ENCODE peak calls at places on chromosomes 11 and 22, in six cellular contexts. J is GM12891, A is H1, W is HepG2, M is GM12878, I is K562. R is an unnamed sample.

GRCh38 chr22:35631597-35631996 is 14.5 kb upstream of the MB start:
- DNase-seq in J (peak; percentile 37), W (peak; percentile 60), I (peak; percentile 50), A (peak; percentile 85), M (no peak), R (no peak)

GRCh38 chr22:45598596-45599217 is 72.9 kb upstream of the ATXN10 start:
- DNase-seq in J (no peak), A (no peak), W (no peak), M (no peak), I (no peak), R (no peak)

GRCh38 chr22:20750461-20751184 is 23.3 kb upstream of the SERPIND1 start:
- DNase-seq in A (no peak), I (peak; percentile 70), W (no peak), M (peak; percentile 59), J (peak; percentile 47), R (peak; percentile 55)

GRCh38 chr11:111438168-111438567 is 59.1 kb upstream of the POU2AF1 start:
- DNase-seq in W (no peak), A (no peak), M (no peak), J (no peak), I (no peak), R (no peak)

GRCh38 chr11:64969209-64969608 is 2.7 kb downstream of the MAJIN start:
- DNase-seq in M (no peak), W (no peak), I (no peak), A (no peak), J (no peak), R (no peak)

GRCh38 chr22:17921871-17922821 is 102.2 kb downstream of the MICAL3 start:
- DNase-seq in W (peak; percentile 45), A (peak; percentile 64), I (peak; percentile 99), J (no peak), M (no peak), R (no peak)

GRCh38 chr11:16215352-16215751 is 141.0 kb downstream of the SOX6 start:
- DNase-seq in J (no peak), A (no peak), W (no peak), I (no peak), M (no peak), R (no peak)

GRCh38 chr11:83881428-83881827 is 595.3 kb upstream of the CCDC90B start:
- DNase-seq in J (no peak), W (no peak), A (no peak), I (no peak), M (no peak), R (no peak)

GRCh38 chr22:49394116-49394785 is 433.4 kb downstream of the BRD1 start:
- DNase-seq in A (no peak), M (no peak), W (no peak), J (no peak), I (no peak), R (no peak)

GRCh38 chr11:85813721-85814120 is 2.8 kb upstream of the SYTL2 start:
- DNase-seq in A (no peak), M (no peak), W (peak; percentile 9), J (no peak), I (no peak), R (no peak)

DNA sequence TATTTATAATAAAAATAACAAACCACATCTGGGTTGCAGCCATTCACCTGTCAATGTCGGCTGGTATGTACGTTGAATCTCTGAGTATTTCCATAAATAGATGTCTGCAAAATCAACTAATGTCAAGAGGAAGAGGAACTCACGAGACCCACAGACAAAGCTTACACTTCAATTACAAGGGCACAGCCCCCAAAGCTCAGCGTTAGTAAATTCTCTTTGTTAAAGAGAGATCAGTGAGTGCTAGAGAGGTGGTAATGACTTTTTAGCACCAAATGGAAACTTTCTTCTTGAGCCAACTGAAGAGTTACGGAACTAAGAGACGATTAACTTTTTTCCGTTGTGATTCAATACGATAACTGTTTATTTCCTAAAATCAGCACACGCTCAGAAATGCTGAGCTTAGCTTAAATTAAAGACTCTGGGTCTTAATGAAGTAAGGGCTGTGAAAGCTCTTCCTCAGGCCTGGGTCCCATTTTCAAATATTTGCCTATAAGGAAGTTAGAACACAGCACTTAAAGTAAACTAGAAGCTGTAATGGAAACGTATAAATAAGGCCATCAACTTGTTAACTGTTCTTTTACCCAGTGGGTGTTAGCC is 22.7 kb upstream of the TFIP11 start:
- DNase-seq in J (no peak), M (no peak), I (no peak), A (no peak), W (no peak), R (no peak)
- TF ChIP-seq TAF1 in J (no peak), M (no peak), I (no peak), A (no peak), W (no peak), R (no peak)

GRCh38 chr22:31036671-31037550 is 44.2 kb upstream of the SMTN start:
- DNase-seq in A (no peak), M (no peak), W (no peak), J (no peak), I (no peak), R (no peak)
- TF ChIP-seq POLR2A in A (no peak), M (no peak), W (no peak), J (no peak), I (no peak), R (no peak)

GRCh38 chr11:7257744-7258143 is 6.0 kb downstream of the SYT9 start:
- DNase-seq in J (no peak), M (no peak), A (no peak), W (no peak), I (no peak), R (no peak)
- TF ChIP-seq TAF1 in J (no peak), M (no peak), A (no peak), W (no peak), I (no peak), R (no peak)

GRCh38 chr11:113384551-113384950 is 3.0 kb upstream of the ANKK1 start:
- DNase-seq in A (no peak), J (no peak), M (no peak), I (no peak), W (peak; percentile 29), R (no peak)
- TF ChIP-seq POLR2A in A (no peak), J (no peak), M (no peak), I (no peak), W (no peak), R (no peak)

GRCh38 chr22:47166446-47167016 is 404.1 kb downstream of the TBC1D22A start:
- DNase-seq in A (peak; percentile 30), I (no peak), W (no peak), J (no peak), M (no peak), R (no peak)
- TF ChIP-seq TAF1 in A (no peak), I (no peak), W (no peak), J (no peak), M (no peak), R (no peak)

GRCh38 chr11:73218830-73219215 is 742 bp downstream of the P2RY2 start:
- DNase-seq in A (no peak), M (no peak), J (no peak), I (no peak), W (no peak), R (no peak)

GRCh38 chr11:73219396-73220285 is 1.6 kb downstream of the P2RY2 start:
- DNase-seq in W (no peak), J (no peak), M (no peak), A (no peak), I (no peak), R (no peak)

GRCh38 chr11:73217131-73217809 is 811 bp upstream of the P2RY2 start:
- DNase-seq in I (peak; percentile 30), M (no peak), W (no peak), J (no peak), A (no peak), R (no peak)

GRCh38 chr11:73217810-73218105 is 323 bp upstream of the P2RY2 start:
- DNase-seq in J (no peak), I (no peak), A (no peak), W (no peak), M (no peak), R (no peak)

DNA sequence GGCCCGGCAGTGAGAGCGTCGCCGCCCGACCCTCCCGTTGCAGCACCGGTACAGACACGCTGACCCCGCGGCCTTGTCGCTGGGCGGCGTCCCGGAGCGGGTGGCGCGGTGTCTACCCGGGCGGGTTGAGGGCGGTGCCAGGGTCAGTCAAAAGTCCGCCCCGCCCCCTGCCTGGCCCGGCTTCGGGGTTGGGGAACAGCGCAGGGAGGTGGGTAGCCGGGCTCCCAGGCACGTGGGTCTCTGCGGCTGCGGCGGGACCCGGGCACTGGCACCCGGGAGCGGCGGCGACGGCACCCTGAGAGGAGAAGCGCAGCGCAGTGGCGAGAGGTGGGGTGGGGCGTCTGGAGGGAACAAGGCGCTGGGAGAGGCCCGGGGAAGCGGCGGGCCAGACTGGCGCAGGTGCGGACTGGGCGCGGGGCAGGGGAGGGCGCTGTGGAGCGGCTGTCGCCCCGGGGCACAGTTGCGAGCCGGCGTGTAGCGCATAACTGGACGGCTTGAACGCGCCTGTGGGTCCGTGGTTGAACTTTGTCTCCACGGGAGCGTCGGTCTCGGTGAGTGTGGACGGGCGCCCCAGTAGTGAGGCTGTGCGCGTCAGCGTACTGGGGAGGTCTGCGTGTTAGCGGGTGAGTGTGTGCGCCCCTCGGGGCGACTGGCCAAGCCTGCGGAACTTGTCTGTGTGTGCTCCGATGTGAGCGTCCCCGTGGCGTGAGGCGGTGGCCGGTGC is at the start of gene P2RY2:
- DNase-seq in W (peak; percentile 53), A (peak; percentile 91), I (no peak), M (no peak), J (peak; percentile 54), R (no peak)
- TF ChIP-seq POLR2A in W (no peak), A (no peak), I (no peak), M (no peak), J (no peak), R (no peak)

DNA sequence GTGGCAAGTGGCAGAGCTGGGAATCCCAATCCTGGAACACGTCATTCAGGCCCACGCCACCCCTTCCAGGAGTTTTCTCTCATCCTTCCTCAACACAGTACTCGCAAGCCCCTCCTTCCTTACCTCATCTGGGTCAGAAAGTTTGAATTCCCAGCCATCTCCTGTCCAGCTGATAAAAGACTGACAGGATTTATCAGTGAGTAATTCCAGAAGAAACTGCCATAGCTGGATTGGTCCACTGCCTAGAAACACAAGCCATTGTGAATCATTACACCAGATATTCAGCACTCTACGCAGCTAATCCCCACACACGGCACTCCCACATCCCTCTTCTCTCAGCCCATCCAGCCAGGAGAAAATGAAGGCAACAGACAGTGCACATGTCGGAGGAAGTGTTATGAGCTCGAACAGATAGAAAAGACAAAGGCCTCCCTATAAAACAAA is 124.0 kb downstream of the ETS1 start:
- DNase-seq in M (no peak), I (no peak), A (no peak), W (no peak), J (no peak), R (no peak)
- TF ChIP-seq TAF1 in M (no peak), I (no peak), A (no peak), W (no peak), J (no peak), R (no peak)

GRCh38 chr11:122441702-122442092 is 213.8 kb upstream of the UBASH3B start:
- DNase-seq in J (no peak), M (no peak), I (no peak), W (no peak), A (no peak), R (no peak)

GRCh38 chr11:122435540-122436187 is 219.9 kb upstream of the UBASH3B start:
- DNase-seq in W (no peak), A (no peak), J (no peak), M (no peak), I (no peak), R (no peak)

GRCh38 chr11:122439911-122440782 is 215.4 kb upstream of the UBASH3B start:
- DNase-seq in A (peak; percentile 78), I (no peak), M (no peak), W (peak; percentile 83), J (no peak), R (no peak)

GRCh38 chr11:122436188-122436555 is 219.3 kb upstream of the UBASH3B start:
- DNase-seq in J (no peak), I (no peak), A (no peak), M (no peak), W (no peak), R (no peak)

GRCh38 chr11:122440783-122441701 is 214.5 kb upstream of the UBASH3B start:
- DNase-seq in A (peak; percentile 54), M (no peak), W (no peak), J (no peak), I (no peak), R (no peak)
- TF ChIP-seq POLR2A in A (no peak), M (no peak), W (no peak), J (no peak), I (no peak), R (no peak)